ENCODE peak calls at places on chromosomes 5 and 9, in four cellular contexts. U, Q, E and B are unnamed samples.
A peak's percentile ranks its signal among the peaks of the same experiment; 100 is the strongest.

GRCh38 chr5:64773533-64773932 is 4.8 kb downstream of the CWC27 start:
- DNase-seq in U (no peak), Q (no peak), E (no peak), B (no peak)

GRCh38 chr5:55338092-55338613 is 30.4 kb downstream of the MTREX start:
- DNase-seq in U (no peak), Q (no peak), E (no peak), B (no peak)

GRCh38 chr5:55327281-55327680 is 19.5 kb downstream of the MTREX start:
- DNase-seq in U (no peak), Q (no peak), E (no peak), B (no peak)

GRCh38 chr5:128271859-128272446 is 188.4 kb downstream of the SLC12A2 start:
- DNase-seq in U (no peak), Q (no peak), E (no peak), B (peak; percentile 77)

GRCh38 chr5:150540615-150541396 is 32.9 kb downstream of the NDST1 start:
- DNase-seq in U (no peak), Q (no peak), E (peak; percentile 52), B (peak; percentile 82)

GRCh38 chr5:61148516-61148915 is 13.8 kb downstream of the SMIM15 start:
- DNase-seq in U (no peak), Q (no peak), E (no peak), B (no peak)

GRCh38 chr9:3480353-3480655 is 45.5 kb downstream of the RFX3 start:
- DNase-seq in U (no peak), Q (no peak), E (no peak), B (no peak)

GRCh38 chr9:37999501-38000189 is 69.4 kb downstream of the SHB start:
- DNase-seq in U (no peak), Q (peak; percentile 24), E (no peak), B (peak; percentile 55)

GRCh38 chr5:173562451-173562850 is 54.0 kb downstream of the BOD1 start:
- DNase-seq in U (no peak), Q (no peak), E (no peak), B (no peak)

GRCh38 chr9:36738318-36738975 is 165.8 kb downstream of the MELK start:
- DNase-seq in U (no peak), Q (no peak), E (no peak), B (peak; percentile 67)

GRCh38 chr5:148224131-148224742 is 14.1 kb upstream of the MARCOL start:
- DNase-seq in U (no peak), Q (no peak), E (no peak), B (peak; percentile 12)

GRCh38 chr9:106350777-106351176 is 512.2 kb upstream of the ZNF462 start:
- DNase-seq in U (no peak), Q (no peak), E (no peak), B (no peak)

GRCh38 chr5:1132570-1132969 is 20.7 kb upstream of the SLC12A7 start:
- DNase-seq in U (no peak), Q (no peak), E (no peak), B (no peak)

GRCh38 chr5:50863771-50864170 is 197.3 kb downstream of the PARP8 start:
- DNase-seq in U (no peak), Q (no peak), E (no peak), B (no peak)

GRCh38 chr9:130010151-130010988 is 32.6 kb downstream of the FNBP1 start:
- DNase-seq in U (no peak), Q (no peak), E (no peak), B (no peak)

GRCh38 chr9:126615791-126616447 is 2.2 kb downstream of the LMX1B start:
- DNase-seq in U (no peak), Q (no peak), E (no peak), B (no peak)

GRCh38 chr5:167967494-167968180 is 323.8 kb upstream of the WWC1 start:
- DNase-seq in U (no peak), Q (no peak), E (no peak), B (no peak)

GRCh38 chr5:38757451-38758245 is 88.2 kb upstream of the OSMR start:
- DNase-seq in U (peak; percentile 60), Q (no peak), E (no peak), B (no peak)

GRCh38 chr9:70954126-70954525 is 167.3 kb downstream of the TRPM3 start:
- DNase-seq in U (no peak), Q (no peak), E (no peak), B (peak; percentile 87)